ENCODE peak calls at places on chromosomes 2 and 18, in eight cellular contexts. Z is heart left ventricle, V is heart right ventricle, D is neural progenitor cell, F is ascending aorta, X is PC-3, U is ovary, O is WERI-Rb-1. L is an unnamed sample.

GRCh38 chr18:78090584-78090983 is 840.9 kb downstream of the GALR1 start:
- DNase-seq in V (no peak), D (no peak), U (no peak), F (no peak), X (no peak), O (no peak), Z (no peak), L (no peak)

GRCh38 chr2:42922790-42923631 is 130.6 kb upstream of the HAAO start:
- DNase-seq in O (no peak), D (no peak), Z (no peak), F (no peak), V (no peak), U (no peak), X (no peak), L (peak; percentile 63)

GRCh38 chr2:20456049-20456665 is 9.3 kb downstream of the RHOB start:
- DNase-seq in X (no peak), D (no peak), U (no peak), Z (no peak), V (no peak), F (no peak), O (peak; percentile 3), L (no peak)

GRCh38 chr2:45014016-45014702 is 4.9 kb upstream of the SIX2 start:
- DNase-seq in D (peak; percentile 89), O (peak; percentile 64), X (no peak), F (no peak), U (no peak), Z (peak; percentile 49), V (peak; percentile 30), L (peak; percentile 45)

GRCh38 chr2:45046786-45047185 is 37.5 kb upstream of the SIX2 start:
- DNase-seq in V (no peak), F (no peak), U (no peak), Z (no peak), X (no peak), O (no peak), D (no peak), L (no peak)

GRCh38 chr2:42923632-42924425 is 131.4 kb upstream of the HAAO start:
- DNase-seq in O (peak; percentile 72), X (no peak), F (no peak), V (no peak), D (no peak), U (no peak), Z (no peak), L (no peak)

GRCh38 chr2:2734308-2734707 is 403.2 kb upstream of the MYT1L start:
- DNase-seq in F (no peak), X (no peak), D (no peak), V (no peak), Z (no peak), U (no peak), O (no peak), L (no peak)

GRCh38 chr2:156852210-156852609 is 405.3 kb upstream of the GALNT5 start:
- DNase-seq in D (no peak), Z (no peak), O (no peak), F (no peak), V (no peak), U (no peak), X (no peak), L (no peak)

GRCh38 chr18:69727912-69728572 is 219.6 kb downstream of the CD226 start:
- DNase-seq in F (no peak), V (no peak), X (no peak), Z (no peak), O (peak; percentile 59), U (no peak), D (no peak), L (no peak)

GRCh38 chr2:34070196-34070595 is 471.1 kb upstream of the FAM98A start:
- DNase-seq in V (no peak), X (no peak), Z (no peak), F (no peak), U (no peak), D (no peak), O (no peak), L (no peak)

GRCh38 chr2:233775414-233775813 is 2.7 kb upstream of the MROH2A start:
- DNase-seq in V (no peak), Z (no peak), U (no peak), X (no peak), F (no peak), O (no peak), D (no peak), L (no peak)

GRCh38 chr18:7725897-7726296 is 158.8 kb downstream of the PTPRM start:
- DNase-seq in U (no peak), O (no peak), X (no peak), F (no peak), D (no peak), Z (no peak), V (no peak), L (no peak)

GRCh38 chr2:56465491-56465890 is 281.7 kb downstream of the CCDC85A start:
- DNase-seq in X (no peak), D (no peak), Z (no peak), F (no peak), O (no peak), U (no peak), V (no peak), L (no peak)

GRCh38 chr2:44972771-44973535 is 31.5 kb downstream of the SIX3 start:
- DNase-seq in X (no peak), D (peak; percentile 76), V (no peak), F (no peak), Z (no peak), U (no peak), O (peak; percentile 87), L (no peak)

GRCh38 chr2:45010706-45011036 is 1.4 kb upstream of the SIX2 start:
- DNase-seq in V (no peak), O (no peak), D (peak; percentile 31), F (no peak), Z (no peak), X (no peak), U (no peak), L (no peak)

GRCh38 chr2:159677654-159678053 is 34.7 kb upstream of the MARCHF7 start:
- DNase-seq in U (no peak), D (no peak), V (no peak), F (no peak), O (no peak), X (peak; percentile 30), Z (no peak), L (no peak)
- TF ChIP-seq CTCF in U (no peak), D (peak; percentile 11), V (peak; percentile 34), F (no peak), O (no peak), X (peak; percentile 66), Z (peak; percentile 53), L (no peak)

DNA sequence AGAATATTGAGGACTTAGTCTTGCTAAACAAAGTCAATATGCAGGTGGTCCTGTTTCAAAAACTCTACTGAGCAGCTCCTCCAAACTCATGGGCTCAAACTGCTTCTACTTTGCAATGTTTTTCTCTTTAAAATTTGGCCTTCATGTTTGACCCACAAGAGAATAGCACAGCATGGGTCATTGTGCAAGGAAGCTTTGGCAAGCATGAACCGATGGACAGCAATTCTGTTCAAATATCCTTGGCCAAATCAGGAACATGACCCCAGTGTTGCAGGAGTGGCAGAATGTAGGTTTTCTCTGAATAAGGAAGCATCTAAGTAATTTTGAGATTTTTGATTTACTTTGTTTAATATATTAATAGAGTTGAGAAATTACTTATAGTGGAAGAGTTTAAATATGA is 477.9 kb downstream of the KCNJ3 start:
- DNase-seq in Z (no peak), U (no peak), V (no peak), O (no peak), D (no peak), F (no peak), X (no peak), L (no peak)
- H3K27ac ChIP-seq in Z (no peak overlapping the region), U (no peak overlapping the region), V (no peak overlapping the region), O (no peak overlapping the region), D (no peak overlapping the region), F (no peak overlapping the region), X (no peak overlapping the region), L (no peak overlapping the region)

GRCh38 chr2:134458950-134459349 is 205.1 kb downstream of the MGAT5 start:
- DNase-seq in F (no peak), U (no peak), V (no peak), Z (peak; percentile 12), X (no peak), O (no peak), D (no peak), L (no peak)

GRCh38 chr2:134461511-134461910 is 207.6 kb downstream of the MGAT5 start:
- DNase-seq in U (no peak), F (no peak), V (no peak), D (no peak), Z (peak; percentile 11), X (peak; percentile 8), O (no peak), L (peak; percentile 4)

GRCh38 chr2:134459706-134460406 is 206.0 kb downstream of the MGAT5 start:
- DNase-seq in D (no peak), Z (peak; percentile 16), V (no peak), O (no peak), F (no peak), X (no peak), U (no peak), L (no peak)

GRCh38 chr2:134462275-134462674 is 208.4 kb downstream of the MGAT5 start:
- DNase-seq in X (no peak), U (no peak), D (no peak), Z (no peak), O (no peak), V (no peak), F (no peak), L (no peak)

GRCh38 chr2:134460583-134460998 is 206.7 kb downstream of the MGAT5 start:
- DNase-seq in U (peak; percentile 63), F (no peak), X (peak; percentile 75), O (peak; percentile 85), Z (peak; percentile 46), V (peak; percentile 35), D (peak; percentile 83), L (peak; percentile 34)
- TF ChIP-seq CTCF in U (peak; percentile 34), F (no peak), X (peak; percentile 83), O (peak; percentile 98), Z (peak; percentile 67), V (peak; percentile 54), D (peak; percentile 79), L (peak; percentile 79)

GRCh38 chr18:61893304-61893970 is 630 bp upstream of the RNF152 start:
- DNase-seq in X (no peak), V (peak; percentile 45), F (no peak), O (peak; percentile 75), Z (peak; percentile 66), U (peak; percentile 79), D (peak; percentile 81), L (peak; percentile 40)

GRCh38 chr18:61891271-61891670 is 1.5 kb downstream of the RNF152 start:
- DNase-seq in Z (no peak), F (no peak), V (no peak), U (no peak), X (peak; percentile 23), D (no peak), O (no peak), L (no peak)

GRCh38 chr18:61892683-61893303 is at the start of gene RNF152:
- DNase-seq in Z (peak; percentile 43), D (peak; percentile 81), X (no peak), O (peak; percentile 67), U (peak; percentile 54), V (peak; percentile 44), F (no peak), L (no peak)

GRCh38 chr18:61890344-61890743 is 2.5 kb downstream of the RNF152 start:
- DNase-seq in O (no peak), F (no peak), X (no peak), V (no peak), U (no peak), D (no peak), Z (no peak), L (no peak)

DNA sequence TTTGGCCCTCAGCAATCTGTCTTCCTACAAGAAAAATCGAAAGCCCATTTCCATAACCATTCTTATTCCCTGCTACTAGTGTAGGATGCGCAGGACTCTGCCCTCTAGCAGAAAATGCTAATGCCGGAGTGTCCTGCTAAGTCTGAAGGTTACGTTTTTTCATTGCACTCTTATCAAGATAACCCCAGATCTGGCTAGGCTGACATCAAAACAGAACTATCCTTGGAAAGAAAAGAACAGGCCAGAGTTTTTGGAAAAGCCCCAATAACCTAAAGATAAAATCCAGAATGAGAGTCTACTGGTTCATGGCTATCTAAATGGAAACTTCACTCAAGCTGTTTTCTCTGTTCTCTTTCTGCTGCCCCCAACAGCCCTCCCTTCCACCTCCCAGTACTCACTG is 933 bp downstream of the RNF152 start:
- DNase-seq in F (no peak), U (no peak), O (no peak), V (no peak), Z (no peak), D (no peak), X (no peak), L (no peak)
- H3K27ac ChIP-seq in F (peak overlapping the region; percentile 84), U (no peak overlapping the region), O (no peak overlapping the region), V (no peak overlapping the region), Z (peak overlapping the region; percentile 86), D (no peak overlapping the region), X (no peak overlapping the region), L (no peak overlapping the region)

L was measured in brain microvascular endothelial cell.